ENCODE peak calls at places on chromosomes 3 and 15, in eight cellular contexts. V, Q, M, U, Z, D, S and N are unnamed samples.

GRCh38 chr15:90184119-90184785 is 16.9 kb upstream of the SEMA4B start:
- DNase-seq in V (peak), Q (peak), M (peak), U (peak), Z (peak), D (peak), S (no peak), N (peak)

GRCh38 chr3:78830466-78830865 is 937.3 kb downstream of the ROBO1 start:
- DNase-seq in V (no peak), Q (no peak), M (no peak), U (no peak), Z (no peak), D (no peak), S (no peak), N (no peak)

GRCh38 chr3:23129817-23130216 is 73.3 kb upstream of the UBE2E2 start:
- DNase-seq in V (no peak), Q (peak), M (no peak), U (peak), Z (no peak), D (no peak), S (no peak), N (no peak)

GRCh38 chr3:23612296-23612891 is 193.4 kb upstream of the UBE2E1 start:
- DNase-seq in V (no peak), Q (peak), M (peak), U (peak), Z (no peak), D (no peak), S (no peak), N (no peak)

GRCh38 chr3:18712713-18713575 is 287.8 kb upstream of the SATB1 start:
- DNase-seq in V (no peak), Q (no peak), M (no peak), U (no peak), Z (no peak), D (no peak), S (no peak), N (no peak)

GRCh38 chr15:64373360-64373759 is 7.9 kb downstream of the PCLAF start:
- DNase-seq in V (no peak), Q (no peak), M (no peak), U (no peak), Z (no peak), D (no peak), S (no peak), N (no peak)

GRCh38 chr15:58469432-58470353 is 37.9 kb downstream of the LIPC start:
- DNase-seq in V (peak), Q (peak), M (no peak), U (peak), Z (no peak), D (no peak), S (no peak), N (no peak)

GRCh38 chr3:14441920-14442300 is 39.5 kb downstream of the SLC6A6 start:
- DNase-seq in V (no peak), Q (no peak), M (no peak), U (peak), Z (no peak), D (no peak), S (no peak), N (no peak)

GRCh38 chr15:35777016-35777415 is 231.1 kb upstream of the DPH6 start:
- DNase-seq in V (no peak), Q (no peak), M (no peak), U (no peak), Z (no peak), D (no peak), S (no peak), N (no peak)

GRCh38 chr3:178155521-178155920 is 380.7 kb upstream of the KCNMB2 start:
- DNase-seq in V (peak), Q (no peak), M (no peak), U (peak), Z (no peak), D (no peak), S (no peak), N (no peak)

GRCh38 chr3:55091381-55092225 is 163.7 kb upstream of the LRTM1 start:
- DNase-seq in V (no peak), Q (no peak), M (no peak), U (peak), Z (no peak), D (no peak), S (no peak), N (no peak)

GRCh38 chr3:133040696-133041523 is 2.7 kb downstream of the TMEM108 start:
- DNase-seq in V (peak), Q (peak), M (peak), U (peak), Z (peak), D (peak), S (no peak), N (peak)

GRCh38 chr3:197736491-197737318 is at the start of gene RUBCN:
- DNase-seq in V (peak), Q (peak), M (peak), U (peak), Z (peak), D (peak), S (peak), N (peak)

GRCh38 chr15:79283252-79284048 is 928 bp downstream of the ANKRD34C start:
- DNase-seq in V (peak), Q (no peak), M (peak), U (peak), Z (no peak), D (peak), S (no peak), N (no peak)

DNA sequence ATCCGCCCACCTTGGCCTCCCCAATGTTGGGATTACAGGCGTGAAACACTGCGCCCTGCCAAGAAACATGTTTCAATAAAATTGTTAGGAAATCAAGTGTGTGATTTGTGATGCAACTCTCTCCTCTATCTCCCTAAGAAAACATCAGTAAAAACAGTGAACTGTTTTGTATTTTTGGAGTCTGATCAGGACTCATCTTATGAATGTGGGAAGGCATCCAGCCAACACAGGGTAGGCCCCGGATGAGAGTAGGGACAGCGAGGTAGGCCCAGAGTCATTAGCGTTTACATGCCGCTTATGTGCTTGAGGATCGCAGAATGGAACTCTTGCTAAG is 884 bp upstream of the GLYCTK start:
- DNase-seq in V (peak), Q (no peak), M (no peak), U (no peak), Z (no peak), D (no peak), S (no peak), N (no peak)
- H3K4me3 ChIP-seq in V (peak), Q (peak), M (peak), U (peak), Z (peak), D (peak), S (peak), N (peak)

GRCh38 chr3:181613813-181614212 is 97.9 kb upstream of the SOX2 start:
- DNase-seq in V (no peak), Q (no peak), M (no peak), U (no peak), Z (no peak), D (no peak), S (no peak), N (no peak)

GRCh38 chr3:181610973-181611265 is 100.8 kb upstream of the SOX2 start:
- DNase-seq in V (no peak), Q (no peak), M (no peak), U (no peak), Z (no peak), D (no peak), S (no peak), N (no peak)

GRCh38 chr3:181609156-181609767 is 102.5 kb upstream of the SOX2 start:
- DNase-seq in V (no peak), Q (no peak), M (no peak), U (no peak), Z (no peak), D (no peak), S (no peak), N (no peak)

GRCh38 chr3:181613191-181613590 is 98.5 kb upstream of the SOX2 start:
- DNase-seq in V (no peak), Q (no peak), M (no peak), U (no peak), Z (no peak), D (no peak), S (no peak), N (no peak)

DNA sequence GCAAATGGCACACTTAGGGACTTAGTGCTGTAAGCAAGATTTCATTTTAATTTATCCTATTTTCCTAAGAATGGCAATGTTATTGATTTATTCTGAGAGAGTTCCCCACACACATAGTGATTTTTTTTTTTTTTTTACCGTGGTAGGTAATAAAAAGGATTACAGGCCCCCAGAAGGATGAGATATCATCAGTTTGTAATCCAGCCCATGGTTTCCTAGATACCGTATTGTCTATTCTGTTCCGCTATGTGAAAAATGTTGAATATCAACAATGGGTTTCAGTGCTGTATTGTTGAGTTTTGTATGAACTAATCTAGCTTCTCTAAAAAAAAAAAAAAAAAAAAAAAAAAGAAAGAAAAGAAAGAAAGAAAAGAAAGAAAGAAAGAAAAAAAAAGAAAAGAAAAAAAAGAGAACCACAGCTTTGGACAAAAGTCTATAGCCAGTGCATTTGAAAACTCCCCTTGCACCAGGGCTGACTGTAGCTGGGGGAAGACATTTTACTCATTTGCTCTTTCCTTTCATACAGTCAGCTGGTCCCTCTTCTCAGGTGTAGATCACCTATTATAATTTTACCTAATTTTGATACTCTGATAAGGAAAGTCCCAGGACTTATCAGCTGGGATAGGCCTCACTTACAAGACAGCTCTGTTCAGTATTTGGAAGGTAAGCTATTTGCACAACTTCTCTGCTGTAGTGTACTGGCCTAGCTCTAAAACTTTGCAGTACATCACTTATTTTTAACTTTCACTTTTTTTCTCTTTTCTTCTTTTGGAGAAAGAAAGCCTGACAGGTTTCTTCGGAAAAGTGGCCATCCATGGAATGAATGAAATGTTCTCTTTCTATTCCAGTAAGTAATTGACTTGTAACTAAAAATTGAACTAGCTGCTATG is 101.4 kb upstream of the SOX2 start:
- DNase-seq in V (no peak), Q (no peak), M (no peak), U (no peak), Z (no peak), D (no peak), S (no peak), N (no peak)
- H3K4me3 ChIP-seq in V (no peak), Q (no peak), M (no peak), U (no peak), Z (no peak), D (no peak), S (no peak), N (no peak)

GRCh38 chr15:56806147-56806536 is 72.8 kb upstream of the ZNF280D start:
- DNase-seq in V (no peak), Q (no peak), M (no peak), U (no peak), Z (no peak), D (no peak), S (no peak), N (no peak)
- H3K4me3 ChIP-seq in V (no peak), Q (peak), M (peak), U (peak), Z (no peak), D (no peak), S (no peak), N (no peak)

GRCh38 chr3:16289144-16289889 is 24.3 kb downstream of the OXNAD1 start:
- DNase-seq in V (no peak), Q (no peak), M (no peak), U (no peak), Z (no peak), D (peak), S (no peak), N (no peak)
- H3K4me3 ChIP-seq in V (no peak), Q (no peak), M (no peak), U (no peak), Z (no peak), D (no peak), S (peak), N (no peak)